ENCODE peak calls at places on chromosome 13, in five cellular contexts. D is esophagus squamous epithelium, K is testis, V is breast epithelium, M is H54. Q is an unnamed sample.

GRCh38 chr13:30143671-30144400 is 163.5 kb downstream of the KATNAL1 start:
- DNase-seq in D (no peak), K (no peak), V (no peak), M (peak), Q (no peak)

GRCh38 chr13:75359266-75359665 is 122.7 kb downstream of the TBC1D4 start:
- DNase-seq in D (no peak), K (no peak), V (no peak), M (peak), Q (no peak)

GRCh38 chr13:26132756-26133155 is 80.9 kb upstream of the SHISA2 start:
- DNase-seq in D (no peak), K (peak), V (no peak), M (no peak), Q (no peak)

GRCh38 chr13:50990540-50991506 is 81.2 kb downstream of the RNASEH2B start:
- DNase-seq in D (no peak), K (peak), V (no peak), M (no peak), Q (no peak)

GRCh38 chr13:39600766-39601165 is 2.2 kb downstream of the LHFPL6 start:
- DNase-seq in D (no peak), K (no peak), V (no peak), M (no peak), Q (no peak)

GRCh38 chr13:108657520-108657919 is 28.1 kb downstream of the MYO16 start:
- DNase-seq in D (no peak), K (no peak), V (no peak), M (no peak), Q (no peak)

GRCh38 chr13:99564389-99564788 is 63.1 kb downstream of the TM9SF2 start:
- DNase-seq in D (no peak), K (no peak), V (no peak), M (no peak), Q (no peak)

GRCh38 chr13:42548731-42549554 is 25.0 kb upstream of the TNFSF11 start:
- DNase-seq in D (no peak), K (no peak), V (no peak), M (no peak), Q (peak)

GRCh38 chr13:106513025-106513424 is 22.4 kb downstream of the EFNB2 start:
- DNase-seq in D (no peak), K (no peak), V (no peak), M (no peak), Q (no peak)

GRCh38 chr13:83853771-83854170 is 28.5 kb downstream of the SLITRK1 start:
- DNase-seq in D (no peak), K (no peak), V (no peak), M (no peak), Q (no peak)

GRCh38 chr13:111034811-111035210 is 80.3 kb upstream of the ARHGEF7 start:
- DNase-seq in D (no peak), K (no peak), V (no peak), M (peak), Q (no peak)

GRCh38 chr13:76654263-76654662 is 231.9 kb downstream of the KCTD12 start:
- DNase-seq in D (no peak), K (no peak), V (no peak), M (no peak), Q (no peak)

GRCh38 chr13:21670883-21671792 is at the start of gene FGF9:
- DNase-seq in D (no peak), K (peak), V (no peak), M (peak), Q (peak)

GRCh38 chr13:28375250-28375930 is 119.5 kb downstream of the FLT1 start:
- DNase-seq in D (no peak), K (no peak), V (no peak), M (no peak), Q (no peak)

GRCh38 chr13:43543331-43543730 is 243.4 kb downstream of the ENOX1 start:
- DNase-seq in D (no peak), K (no peak), V (no peak), M (no peak), Q (no peak)

GRCh38 chr13:111658150-111659100 is 338.0 kb downstream of the TEX29 start:
- DNase-seq in D (no peak), K (no peak), V (no peak), M (no peak), Q (no peak)

GRCh38 chr13:33992891-33993336 is 175.0 kb downstream of the RFC3 start:
- DNase-seq in D (no peak), K (no peak), V (no peak), M (no peak), Q (no peak)

GRCh38 chr13:79405831-79406596 is at the start of gene RBM26:
- DNase-seq in D (peak), K (peak), V (peak), M (peak), Q (peak)
- TF ChIP-seq POLR2A in D (no peak), K (peak), V (peak), M (peak), Q (peak)

GRCh38 chr13:80340643-80341097 is 256 bp downstream of the SPRY2 start:
- DNase-seq in D (peak), K (no peak), V (no peak), M (no peak), Q (no peak)

GRCh38 chr13:80339841-80340642 is 884 bp downstream of the SPRY2 start:
- DNase-seq in D (no peak), K (peak), V (no peak), M (peak), Q (peak)

GRCh38 chr13:80341771-80342271 is 895 bp upstream of the SPRY2 start:
- DNase-seq in D (no peak), K (peak), V (no peak), M (peak), Q (peak)

GRCh38 chr13:80342541-80343371 is 1.8 kb upstream of the SPRY2 start:
- DNase-seq in D (no peak), K (peak), V (peak), M (peak), Q (peak)

DNA sequence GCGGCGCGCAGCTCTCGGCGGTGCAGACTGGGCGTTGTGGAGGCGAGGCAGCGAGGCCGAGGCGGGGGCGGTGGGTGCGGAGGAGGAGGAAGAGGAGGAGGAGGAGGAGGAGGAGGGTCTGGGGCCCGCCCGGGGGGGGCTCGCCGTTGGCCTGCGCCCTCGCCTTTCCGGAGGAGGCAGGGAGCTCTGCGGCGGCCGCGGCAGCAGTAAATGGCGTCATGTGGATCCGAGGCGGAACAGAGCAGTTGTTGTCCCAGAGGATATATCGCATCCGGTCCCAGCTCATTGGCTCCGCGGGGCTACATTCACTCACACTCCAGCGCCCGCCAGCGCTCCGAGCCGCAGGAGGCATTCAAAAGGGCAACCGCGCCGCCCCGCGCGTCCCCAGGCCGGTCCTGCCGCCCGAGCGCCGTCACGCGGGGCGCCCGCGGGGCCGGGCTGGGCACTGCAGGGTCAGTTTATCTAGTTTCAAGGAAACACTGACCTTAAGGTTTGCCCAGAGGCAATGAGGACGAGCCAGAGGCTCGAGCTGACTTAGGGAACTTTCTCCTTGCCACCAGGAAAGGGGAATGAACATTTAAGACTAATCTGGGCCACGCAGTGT is at the start of gene SPRY2:
- DNase-seq in D (peak), K (peak), V (peak), M (peak), Q (peak)
- TF ChIP-seq POLR2A in D (no peak), K (no peak), V (peak), M (peak), Q (peak)

GRCh38 chr13:49441846-49442245 is 2.0 kb downstream of the CAB39L start:
- DNase-seq in D (no peak), K (no peak), V (no peak), M (no peak), Q (no peak)

GRCh38 chr13:49443689-49444516 is at the start of the genes CAB39L and SETDB2:
- DNase-seq in D (peak), K (peak), V (peak), M (peak), Q (peak)

GRCh38 chr13:49443327-49443688 is 556 bp downstream of the CAB39L start:
- DNase-seq in D (no peak), K (no peak), V (no peak), M (no peak), Q (no peak)

GRCh38 chr13:49446473-49446872 is 2.4 kb downstream of the SETDB2 start:
- DNase-seq in D (no peak), K (no peak), V (no peak), M (no peak), Q (no peak)

GRCh38 chr13:49444517-49445395 is 682 bp downstream of the SETDB2 start:
- DNase-seq in D (no peak), K (peak), V (no peak), M (no peak), Q (peak)
- TF ChIP-seq POLR2A in D (no peak), K (no peak), V (no peak), M (no peak), Q (peak)

GRCh38 chr13:94123543-94123942 is 355.9 kb downstream of the DCT start:
- DNase-seq in D (no peak), K (no peak), V (no peak), M (no peak), Q (no peak)

GRCh38 chr13:94120878-94121277 is 358.6 kb downstream of the DCT start:
- DNase-seq in D (no peak), K (no peak), V (no peak), M (no peak), Q (no peak)

GRCh38 chr13:94121686-94122085 is 357.8 kb downstream of the DCT start:
- DNase-seq in D (no peak), K (no peak), V (no peak), M (peak), Q (no peak)

GRCh38 chr13:94122300-94122699 is 357.2 kb downstream of the DCT start:
- DNase-seq in D (no peak), K (no peak), V (no peak), M (no peak), Q (no peak)

GRCh38 chr13:94119360-94119936 is 360.0 kb downstream of the DCT start:
- DNase-seq in D (no peak), K (no peak), V (no peak), M (no peak), Q (no peak)
- TF ChIP-seq POLR2A in D (no peak), K (no peak), V (no peak), M (no peak), Q (no peak)

GRCh38 chr13:24233351-24233901 is 72.9 kb downstream of the SPATA13 start:
- DNase-seq in D (no peak), K (no peak), V (no peak), M (no peak), Q (no peak)
- TF ChIP-seq POLR2A in D (no peak), K (no peak), V (no peak), M (no peak), Q (no peak)

GRCh38 chr13:20570540-20570939 is 3.6 kb downstream of the IFT88 start:
- DNase-seq in D (no peak), K (no peak), V (no peak), M (no peak), Q (no peak)

GRCh38 chr13:20566424-20566916 is 487 bp upstream of the IFT88 start:
- DNase-seq in D (no peak), K (no peak), V (no peak), M (peak), Q (peak)

GRCh38 chr13:20567881-20568528 is 1.0 kb downstream of the IFT88 start:
- DNase-seq in D (no peak), K (no peak), V (no peak), M (no peak), Q (no peak)

GRCh38 chr13:20565120-20565736 is 1.7 kb upstream of the IFT88 start:
- DNase-seq in D (no peak), K (no peak), V (no peak), M (no peak), Q (no peak)

GRCh38 chr13:20566917-20567755 is at the start of gene IFT88:
- DNase-seq in D (peak), K (peak), V (peak), M (peak), Q (peak)
- TF ChIP-seq POLR2A in D (no peak), K (no peak), V (no peak), M (peak), Q (peak)

GRCh38 chr13:97432917-97433726 is 847 bp upstream of the RAP2A start:
- DNase-seq in D (peak), K (peak), V (peak), M (peak), Q (peak)
- TF ChIP-seq POLR2A in D (no peak), K (peak), V (peak), M (peak), Q (peak)